ENCODE peak calls at places on chromosomes 12 and 14, in six cellular contexts. P is gastrocnemius medialis, O is right lobe of liver, D is Peyer's patch, Z is GM12878, T is A549. L is an unnamed sample. For H3K9me3, the result is how much of the 10 kb centered on the place peaks cover.

GRCh38 chr12:47977772-47978597 is 14.6 kb downstream of the TMEM106C start:
- DNase-seq in T (no peak), D (no peak), P (no peak), Z (no peak), O (no peak), L (no peak)

GRCh38 chr12:1948883-1949282 is 30.4 kb upstream of the CACNA2D4 start:
- DNase-seq in P (no peak), O (no peak), Z (no peak), T (no peak), D (no peak), L (no peak)

GRCh38 chr14:22900088-22900799 is 17.2 kb downstream of the REM2 start:
- DNase-seq in T (peak), O (no peak), Z (peak), P (no peak), D (peak), L (no peak)

GRCh38 chr14:71521736-71522135 is 410.5 kb upstream of the RGS6 start:
- DNase-seq in D (no peak), Z (no peak), P (no peak), T (no peak), O (no peak), L (no peak)

GRCh38 chr14:74459289-74459946 is 33.4 kb upstream of the SYNDIG1L start:
- DNase-seq in D (no peak), O (no peak), T (peak), P (peak), Z (no peak), L (no peak)

GRCh38 chr12:4133636-4134433 is 139.7 kb upstream of the CCND2 start:
- DNase-seq in O (no peak), D (no peak), P (no peak), Z (no peak), T (no peak), L (no peak)

GRCh38 chr14:53956427-53957201 is at the start of gene BMP4:
- DNase-seq in T (peak), O (peak), P (peak), Z (no peak), D (peak), L (no peak)

GRCh38 chr12:121829250-121829918 is 25.6 kb downstream of the SETD1B start:
- DNase-seq in T (no peak), D (no peak), P (no peak), Z (no peak), O (no peak), L (no peak)

GRCh38 chr14:54889919-54890318 is 12.7 kb downstream of the GCH1 start:
- DNase-seq in D (no peak), P (no peak), O (no peak), T (no peak), Z (no peak), L (no peak)

GRCh38 chr14:99538275-99538674 is 57.1 kb downstream of the CCNK start:
- DNase-seq in P (no peak), D (no peak), T (no peak), O (no peak), Z (no peak), L (no peak)

GRCh38 chr12:128657378-128657777 is 166.4 kb downstream of the SLC15A4 start:
- DNase-seq in P (no peak), O (no peak), Z (no peak), T (no peak), D (no peak), L (no peak)

GRCh38 chr12:31868980-31869379 is 90.2 kb upstream of the RESF1 start:
- DNase-seq in P (no peak), D (no peak), O (peak), Z (no peak), T (peak), L (no peak)

GRCh38 chr14:73472182-73473114 is 14.1 kb upstream of the NUMB start:
- DNase-seq in D (no peak), P (no peak), Z (peak), O (no peak), T (peak), L (no peak)

GRCh38 chr14:26402126-26402525 is 195.7 kb downstream of the NOVA1 start:
- DNase-seq in O (no peak), T (no peak), P (no peak), Z (no peak), D (no peak), L (no peak)

GRCh38 chr12:110638792-110639191 is 24.9 kb downstream of the TCTN1 start:
- DNase-seq in O (no peak), T (no peak), D (no peak), P (no peak), Z (no peak), L (no peak)

GRCh38 chr12:41108032-41108431 is 80.1 kb upstream of the PDZRN4 start:
- DNase-seq in Z (no peak), D (no peak), T (no peak), O (no peak), P (peak), L (no peak)

GRCh38 chr12:120364487-120364886 is 4.5 kb downstream of the MSI1 start:
- DNase-seq in D (no peak), Z (no peak), T (no peak), P (no peak), O (no peak), L (no peak)

GRCh38 chr12:95003921-95004272 is 400 bp upstream of the NDUFA12 start:
- DNase-seq in P (no peak), O (no peak), T (no peak), Z (no peak), D (no peak), L (no peak)

GRCh38 chr14:69044965-69045555 is 66.0 kb upstream of the ACTN1 start:
- DNase-seq in D (no peak), Z (no peak), O (no peak), P (peak), T (no peak), L (no peak)

GRCh38 chr12:68497702-68498101 is 113.0 kb upstream of the RAP1B start:
- DNase-seq in Z (peak), T (peak), O (no peak), D (no peak), P (no peak), L (no peak)

GRCh38 chr12:88834226-88834625 is 254.0 kb upstream of the KITLG start:
- DNase-seq in P (no peak), T (no peak), D (no peak), Z (no peak), O (no peak), L (no peak)

GRCh38 chr14:65334765-65335411 is 77.6 kb upstream of the FUT8 start:
- DNase-seq in D (peak), Z (no peak), T (no peak), P (no peak), O (no peak), L (no peak)

GRCh38 chr14:94612580-94613554 is 676 bp downstream of the SERPINA3 start:
- DNase-seq in P (no peak), T (no peak), Z (no peak), D (no peak), O (no peak), L (no peak)

GRCh38 chr14:94612174-94612573 is at the start of gene SERPINA3:
- DNase-seq in Z (no peak), P (no peak), O (no peak), D (no peak), T (no peak), L (no peak)

GRCh38 chr14:94615254-94615653 is 3.1 kb downstream of the SERPINA3 start:
- DNase-seq in O (no peak), D (no peak), P (no peak), T (no peak), Z (no peak), L (no peak)

GRCh38 chr14:94614802-94615201 is 2.6 kb downstream of the SERPINA3 start:
- DNase-seq in T (no peak), O (no peak), Z (no peak), D (no peak), P (no peak), L (no peak)

DNA sequence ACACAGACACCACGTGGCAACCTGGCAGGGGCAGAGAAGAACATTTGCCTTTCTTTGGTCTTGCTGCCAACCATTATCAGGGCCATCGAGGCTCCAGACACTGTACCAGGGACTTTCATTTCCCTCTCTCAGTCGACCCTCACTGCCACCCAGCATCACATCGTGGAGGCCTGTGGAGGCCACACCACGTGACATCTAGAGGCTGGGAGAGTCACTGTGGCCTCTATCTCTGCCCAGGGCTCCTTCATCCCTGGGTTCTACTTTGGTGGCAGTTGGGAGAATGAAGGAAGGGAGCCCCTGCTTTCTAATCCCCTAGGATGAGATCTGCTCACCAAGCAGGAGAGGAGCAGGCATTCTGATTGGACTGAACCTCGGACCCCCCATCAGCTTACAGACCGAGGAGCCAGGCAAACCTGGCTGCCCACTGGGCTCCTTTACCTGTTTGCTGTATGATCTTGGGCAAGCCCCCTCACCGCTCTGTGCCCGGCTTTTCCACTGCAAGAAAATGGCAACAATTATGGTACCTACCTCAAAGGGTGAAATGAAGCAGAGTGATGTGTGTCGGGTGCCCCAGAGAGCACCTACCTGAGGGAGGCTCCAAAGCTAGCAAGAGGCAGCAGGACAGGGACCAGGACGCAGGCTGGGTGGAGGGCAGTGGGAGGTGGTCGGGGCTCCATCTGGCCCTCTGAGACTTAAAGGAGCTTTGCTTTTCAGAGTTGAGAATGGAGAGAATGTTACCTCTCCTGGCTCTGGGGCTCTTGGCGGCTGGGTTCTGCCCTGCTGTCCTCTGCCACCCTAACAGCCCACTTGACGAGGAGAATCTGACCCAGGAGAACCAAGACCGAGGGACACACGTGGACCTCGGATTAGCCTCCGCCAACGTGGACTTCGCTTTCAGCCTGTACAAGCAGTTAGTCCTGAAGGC is 1.8 kb downstream of the SERPINA3 start:
- DNase-seq in Z (no peak), T (no peak), O (no peak), D (no peak), P (no peak), L (no peak)
- TF ChIP-seq POLR2A in Z (no peak), T (no peak), O (peak), D (no peak), P (no peak), L (no peak)

GRCh38 chr14:35286707-35287106 is 5.5 kb upstream of the PSMA6 start:
- DNase-seq in D (no peak), T (no peak), O (no peak), P (no peak), Z (no peak), L (no peak)
- H3K4me3 ChIP-seq in D (no peak), T (no peak), O (no peak), P (no peak), Z (peak), L (no peak)

GRCh38 chr14:19993438-19993837 is 8.5 kb upstream of the OR4Q2 start:
- DNase-seq in O (no peak), P (no peak), Z (no peak), T (no peak), D (no peak), L (no peak)
- H3K9me3 ChIP-seq in O (under half), P (under half), Z (under half), T (under half), D (under half), L (under half)

GRCh38 chr14:80095623-80096022 is 115.7 kb downstream of the DIO2 start:
- DNase-seq in T (peak), P (no peak), D (no peak), Z (no peak), O (no peak), L (no peak)
- TF ChIP-seq POLR2A in T (no peak), P (no peak), D (no peak), Z (no peak), O (no peak), L (no peak)

GRCh38 chr14:21211509-21211908 is 55.6 kb upstream of the OR5AU1 start:
- DNase-seq in Z (no peak), P (no peak), T (no peak), D (no peak), O (no peak), L (no peak)

GRCh38 chr14:21210023-21210422 is 54.2 kb upstream of the OR5AU1 start:
- DNase-seq in P (no peak), T (no peak), Z (no peak), D (no peak), O (no peak), L (no peak)

GRCh38 chr14:21208554-21208953 is 52.7 kb upstream of the OR5AU1 start:
- DNase-seq in D (no peak), O (no peak), P (no peak), T (no peak), Z (no peak), L (no peak)

GRCh38 chr14:21206753-21207684 is 51.2 kb upstream of the OR5AU1 start:
- DNase-seq in D (no peak), Z (no peak), O (no peak), T (no peak), P (no peak), L (no peak)

DNA sequence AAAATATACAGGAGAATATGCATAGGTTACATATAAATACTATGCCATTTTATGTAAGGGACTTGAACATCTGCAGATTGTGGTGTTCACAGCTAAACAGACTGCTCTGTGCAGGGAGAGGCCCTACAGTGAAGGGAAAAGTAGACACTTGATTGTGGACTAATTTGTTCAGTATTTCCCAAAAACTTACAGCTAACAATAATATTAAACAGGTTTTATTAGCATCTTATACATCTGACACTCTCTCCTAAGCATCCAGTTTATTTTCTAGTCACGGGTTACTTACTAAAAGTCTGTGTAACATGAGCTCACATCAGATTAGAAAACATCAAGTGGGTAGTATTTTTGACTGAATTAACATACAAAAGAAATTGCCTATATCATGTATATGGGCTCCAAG is 53.3 kb upstream of the OR5AU1 start:
- DNase-seq in Z (no peak), O (no peak), D (no peak), P (no peak), T (no peak), L (no peak)
- H3K4me3 ChIP-seq in Z (no peak), O (no peak), D (no peak), P (no peak), T (no peak), L (no peak)

GRCh38 chr12:133130808-133131128 is 341 bp downstream of the ZNF10 start:
- DNase-seq in O (peak), T (no peak), Z (no peak), D (peak), P (peak), L (peak)

GRCh38 chr12:133124674-133125073 is 5.4 kb downstream of the ZNF891 start:
- DNase-seq in D (no peak), Z (no peak), T (no peak), O (no peak), P (no peak), L (no peak)

GRCh38 chr12:133130038-133130807 is at the start of the genes ZNF10 and ZNF891:
- DNase-seq in D (peak), O (peak), T (peak), P (peak), Z (peak), L (peak)

DNA sequence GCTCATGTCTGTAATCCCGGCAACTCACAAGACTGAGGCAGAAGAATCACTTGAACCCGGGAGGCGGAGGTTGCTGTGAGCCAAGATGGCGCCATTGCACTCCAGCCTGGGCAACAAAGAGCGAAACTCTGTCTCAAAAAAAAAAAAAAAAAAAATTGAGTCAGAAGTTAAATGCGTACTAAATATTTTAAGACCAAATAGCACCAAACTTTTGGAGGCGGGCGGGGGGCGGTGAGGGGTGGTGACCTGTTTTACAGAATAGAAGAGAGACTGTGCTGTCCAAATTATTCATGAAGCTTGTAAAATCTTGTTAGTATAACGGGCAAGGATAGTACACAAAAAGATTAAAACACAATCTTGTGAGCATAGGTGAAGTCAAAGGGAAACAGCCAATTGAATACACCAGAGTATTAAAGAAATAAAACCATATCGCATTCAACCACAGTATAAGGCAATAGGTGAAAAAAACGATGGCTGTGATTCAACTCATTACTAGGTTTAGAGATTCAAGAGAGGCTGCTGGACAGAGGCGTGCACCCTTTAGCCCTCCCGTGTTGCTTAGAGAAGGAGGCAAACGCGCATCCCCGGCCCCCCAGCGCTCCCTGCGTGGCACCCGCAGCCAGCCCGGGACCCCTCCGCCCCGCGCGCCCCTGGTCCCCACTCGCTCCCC is 571 bp downstream of the ZNF891 start:
- DNase-seq in Z (no peak), D (no peak), O (no peak), T (no peak), P (no peak), L (no peak)
- H3K9me3 ChIP-seq in Z (under half), D (half or more), O (under half), T (half or more), P (half or more), L (under half)

L was measured in esophagus squamous epithelium.